ENCODE peak calls at places on chromosomes 5 and 9, in nine cellular contexts. R is ovary, J is A549, G is neural progenitor cell, Y is cardiac muscle cell, V is heart left ventricle, O is right atrium auricular region, E is left ventricle myocardium inferior, K is HepG2. H is an unnamed sample. For H3K9me3, the result is how much of the 10 kb centered on the place peaks cover.

GRCh38 chr5:177429248-177430045 is 3.0 kb downstream of the GRK6 start:
- DNase-seq in R (no peak), J (no peak), G (no peak), Y (peak), V (peak), O (no peak), E (peak), K (no peak), H (no peak)

GRCh38 chr5:31733365-31733764 is 94.4 kb downstream of the PDZD2 start:
- DNase-seq in R (no peak), J (no peak), G (no peak), Y (peak), V (peak), O (no peak), E (no peak), K (no peak), H (no peak)

GRCh38 chr5:40499514-40500273 is 180.0 kb upstream of the PTGER4 start:
- DNase-seq in R (no peak), J (no peak), G (no peak), Y (no peak), V (no peak), O (no peak), E (no peak), K (no peak), H (no peak)

GRCh38 chr5:80194470-80194869 is 61.4 kb downstream of the SERINC5 start:
- DNase-seq in R (no peak), J (no peak), G (no peak), Y (no peak), V (no peak), O (no peak), E (no peak), K (no peak), H (no peak)

GRCh38 chr5:137891849-137892248 is 2.6 kb downstream of the PKD2L2 start:
- DNase-seq in R (no peak), J (no peak), G (no peak), Y (no peak), V (no peak), O (no peak), E (no peak), K (peak), H (no peak)

GRCh38 chr5:148623101-148623500 is 31.2 kb downstream of the HTR4 start:
- DNase-seq in R (no peak), J (no peak), G (no peak), Y (no peak), V (no peak), O (no peak), E (no peak), K (no peak), H (no peak)

GRCh38 chr9:38362912-38363588 is 29.5 kb upstream of the ALDH1B1 start:
- DNase-seq in R (peak), J (peak), G (peak), Y (peak), V (peak), O (no peak), E (no peak), K (peak), H (peak)

GRCh38 chr5:126508962-126509279 is 85.7 kb downstream of the GRAMD2B start:
- DNase-seq in R (no peak), J (no peak), G (no peak), Y (peak), V (no peak), O (no peak), E (no peak), K (no peak), H (no peak)

GRCh38 chr9:71909887-71910601 is 949 bp downstream of the ABHD17B start:
- DNase-seq in R (peak), J (peak), G (peak), Y (peak), V (peak), O (peak), E (peak), K (peak), H (no peak)

GRCh38 chr5:109329296-109330252 is 80.2 kb downstream of the PJA2 start:
- DNase-seq in R (no peak), J (no peak), G (no peak), Y (peak), V (no peak), O (no peak), E (no peak), K (no peak), H (peak)

GRCh38 chr5:159933531-159934485 is 17.5 kb downstream of the ADRA1B start:
- DNase-seq in R (no peak), J (no peak), G (no peak), Y (no peak), V (no peak), O (no peak), E (no peak), K (no peak), H (no peak)

GRCh38 chr9:13430717-13431116 is 151.2 kb upstream of the MPDZ start:
- DNase-seq in R (no peak), J (no peak), G (no peak), Y (no peak), V (no peak), O (no peak), E (no peak), K (no peak), H (no peak)

GRCh38 chr9:13424872-13425271 is 145.4 kb upstream of the MPDZ start:
- DNase-seq in R (no peak), J (no peak), G (no peak), Y (no peak), V (no peak), O (no peak), E (no peak), K (no peak), H (no peak)

GRCh38 chr9:13429271-13429670 is 149.8 kb upstream of the MPDZ start:
- DNase-seq in R (no peak), J (no peak), G (no peak), Y (no peak), V (no peak), O (no peak), E (no peak), K (no peak), H (no peak)

GRCh38 chr9:13424204-13424603 is 144.7 kb upstream of the MPDZ start:
- DNase-seq in R (no peak), J (no peak), G (no peak), Y (no peak), V (no peak), O (no peak), E (no peak), K (no peak), H (no peak)

DNA sequence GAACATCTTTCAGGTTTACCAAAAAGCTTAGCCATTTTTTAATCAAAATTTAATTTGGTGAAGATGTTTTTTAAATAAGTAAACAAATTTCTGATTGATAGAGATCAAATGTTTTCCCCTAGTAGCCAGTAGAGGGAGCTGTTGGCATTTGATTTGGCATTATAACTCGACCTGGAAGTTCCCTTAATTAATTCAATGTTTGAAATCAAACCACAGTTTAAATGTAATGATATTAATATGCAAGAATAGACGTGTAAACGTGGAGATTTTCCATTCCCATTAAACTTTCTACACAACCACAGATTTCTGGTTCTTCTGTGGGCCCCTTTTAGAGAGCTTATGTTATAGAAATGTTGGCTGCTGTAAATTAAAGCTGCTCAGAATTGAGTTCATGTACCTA is 148.1 kb upstream of the MPDZ start:
- DNase-seq in R (no peak), J (peak), G (peak), Y (peak), V (no peak), O (no peak), E (no peak), K (peak), H (peak)
- TF ChIP-seq CTCF in R (peak), J (peak), G (peak), Y (peak), V (peak), O (peak), E (peak), K (peak), H (peak)

DNA sequence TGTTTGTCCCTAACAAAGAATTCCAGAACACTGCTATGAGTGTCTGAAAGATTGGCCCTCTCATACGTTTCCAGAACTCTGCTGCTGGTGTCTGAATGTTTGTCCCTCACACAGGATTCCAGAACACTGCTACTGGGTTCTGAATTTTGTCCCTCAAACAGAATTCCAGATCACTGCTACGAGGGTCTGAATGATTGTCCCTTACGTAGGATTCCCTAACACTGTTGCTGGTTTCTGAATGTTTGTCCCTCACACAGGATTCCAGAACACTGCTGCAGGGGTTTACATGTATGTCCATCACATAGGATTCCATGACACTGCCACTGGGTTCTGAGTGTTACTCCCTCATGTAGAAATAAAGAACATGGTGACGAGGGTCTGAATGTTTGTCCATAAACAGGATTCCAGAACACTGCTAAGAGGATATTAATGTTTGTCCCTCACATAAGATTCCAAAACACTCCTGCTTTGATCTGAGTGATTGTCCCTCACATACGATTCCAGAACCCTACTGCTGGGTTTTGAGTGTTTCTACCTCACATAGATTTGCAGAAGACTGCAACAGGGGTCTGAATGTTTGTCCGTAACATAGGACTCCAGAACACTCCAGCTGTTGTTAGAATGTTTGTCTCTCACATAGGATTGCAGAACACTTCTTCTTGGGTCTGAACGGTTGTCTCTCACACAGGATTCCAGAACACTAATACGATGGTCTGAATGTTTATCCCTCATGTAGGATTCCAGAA is 214.4 kb downstream of the FOXD4L6 start:
- DNase-seq in R (no peak), J (no peak), G (no peak), Y (no peak), V (no peak), O (no peak), E (no peak), K (no peak), H (no peak)
- H3K9me3 ChIP-seq in R (half or more), J (half or more), G (under half), Y (under half), V (half or more), O (under half), E (half or more), K (under half), H (under half)

GRCh38 chr5:112063878-112064615 is 307.1 kb upstream of the NREP start:
- DNase-seq in R (no peak), J (no peak), G (no peak), Y (no peak), V (no peak), O (no peak), E (no peak), K (no peak), H (no peak)
- H3K27ac ChIP-seq in R (no peak), J (no peak), G (no peak), Y (no peak), V (no peak), O (no peak), E (no peak), K (no peak), H (no peak)

GRCh38 chr5:133344266-133344665 is 268.1 kb downstream of the FSTL4 start:
- DNase-seq in R (no peak), J (no peak), G (no peak), Y (no peak), V (no peak), O (no peak), E (no peak), K (no peak), H (no peak)
- TF ChIP-seq CTCF in R (no peak), J (no peak), G (no peak), Y (no peak), V (no peak), O (no peak), E (no peak), K (no peak), H (no peak)

GRCh38 chr9:109063765-109064164 is 50.5 kb upstream of the CTNNAL1 start:
- DNase-seq in R (no peak), J (no peak), G (peak), Y (no peak), V (no peak), O (no peak), E (no peak), K (no peak), H (no peak)

GRCh38 chr9:109060235-109060634 is 46.9 kb upstream of the CTNNAL1 start:
- DNase-seq in R (no peak), J (no peak), G (no peak), Y (no peak), V (no peak), O (no peak), E (no peak), K (no peak), H (no peak)

GRCh38 chr9:109062543-109062942 is 49.2 kb upstream of the CTNNAL1 start:
- DNase-seq in R (no peak), J (no peak), G (no peak), Y (peak), V (no peak), O (no peak), E (no peak), K (no peak), H (no peak)

GRCh38 chr9:109068764-109069163 is 51.0 kb downstream of the TMEM245 start:
- DNase-seq in R (no peak), J (no peak), G (no peak), Y (no peak), V (no peak), O (no peak), E (no peak), K (no peak), H (no peak)

GRCh38 chr9:109064963-109065701 is 51.8 kb upstream of the CTNNAL1 start:
- DNase-seq in R (no peak), J (peak), G (no peak), Y (no peak), V (no peak), O (no peak), E (no peak), K (no peak), H (no peak)
- H3K9me3 ChIP-seq in R (under half), J (under half), G (under half), Y (under half), V (under half), O (under half), E (under half), K (under half), H (under half)

GRCh38 chr9:70093944-70094343 is 50.3 kb downstream of the MAMDC2 start:
- DNase-seq in R (no peak), J (no peak), G (no peak), Y (no peak), V (no peak), O (no peak), E (no peak), K (no peak), H (no peak)
- H3K27ac ChIP-seq in R (no peak), J (no peak), G (no peak), Y (no peak), V (no peak), O (peak), E (no peak), K (no peak), H (no peak)

GRCh38 chr5:84292000-84292642 is 92.6 kb downstream of the EDIL3 start:
- DNase-seq in R (no peak), J (no peak), G (no peak), Y (no peak), V (no peak), O (no peak), E (no peak), K (no peak), H (no peak)
- TF ChIP-seq CTCF in R (no peak), J (no peak), G (no peak), Y (no peak), V (no peak), O (no peak), E (no peak), K (no peak), H (no peak)

H was measured in AG04450.